ENCODE peak calls at places on chromosome 1, in nine cellular contexts. R is GM23338, G is neural progenitor cell, Z is astrocyte, P is HCT116, N is H9, W is fibroblast of lung, K is mammary epithelial cell, J is hepatocyte. S is an unnamed sample.

GRCh38 chr1:223706077-223706988 is 6.0 kb upstream of the CAPN2 start:
- DNase-seq in G (no peak), P (no peak), N (no peak), W (peak; percentile 98), R (no peak), J (peak; percentile 91), K (peak; percentile 60), Z (peak; percentile 84), S (peak; percentile 92)

GRCh38 chr1:43705334-43705733 is 2.0 kb upstream of the ST3GAL3 start:
- DNase-seq in N (no peak), P (no peak), K (no peak), J (no peak), G (no peak), R (no peak), W (no peak), Z (no peak), S (no peak)

GRCh38 chr1:41109316-41110263 is 88.1 kb upstream of the SLFNL1 start:
- DNase-seq in W (peak; percentile 96), K (peak; percentile 86), R (peak; percentile 24), N (no peak), Z (peak; percentile 96), P (peak; percentile 75), J (peak; percentile 77), G (no peak), S (peak; percentile 66)

GRCh38 chr1:110150330-110151174 is at the start of gene SLC6A17:
- DNase-seq in J (peak; percentile 52), P (peak; percentile 65), Z (peak; percentile 35), G (peak; percentile 75), K (peak; percentile 68), W (peak; percentile 17), N (peak; percentile 61), R (peak; percentile 75), S (peak; percentile 51)

GRCh38 chr1:211739671-211740411 is 64.4 kb upstream of the NEK2 start:
- DNase-seq in P (no peak), W (no peak), G (no peak), R (no peak), J (no peak), N (no peak), Z (no peak), K (no peak), S (no peak)

GRCh38 chr1:235649722-235650163 is at the start of gene GNG4:
- DNase-seq in P (no peak), K (no peak), Z (no peak), N (peak; percentile 73), W (no peak), G (peak; percentile 80), R (peak; percentile 75), J (peak; percentile 72), S (peak; percentile 31)

GRCh38 chr1:205523891-205524793 is 19.7 kb downstream of the CDK18 start:
- DNase-seq in R (peak; percentile 91), G (peak; percentile 87), J (peak; percentile 80), Z (no peak), W (peak; percentile 68), N (peak; percentile 77), P (peak; percentile 46), K (peak; percentile 52), S (peak; percentile 61)

GRCh38 chr1:226676381-226676780 is 62.7 kb downstream of the ITPKB start:
- DNase-seq in N (no peak), P (no peak), J (no peak), Z (no peak), K (no peak), R (no peak), W (no peak), G (no peak), S (no peak)

DNA sequence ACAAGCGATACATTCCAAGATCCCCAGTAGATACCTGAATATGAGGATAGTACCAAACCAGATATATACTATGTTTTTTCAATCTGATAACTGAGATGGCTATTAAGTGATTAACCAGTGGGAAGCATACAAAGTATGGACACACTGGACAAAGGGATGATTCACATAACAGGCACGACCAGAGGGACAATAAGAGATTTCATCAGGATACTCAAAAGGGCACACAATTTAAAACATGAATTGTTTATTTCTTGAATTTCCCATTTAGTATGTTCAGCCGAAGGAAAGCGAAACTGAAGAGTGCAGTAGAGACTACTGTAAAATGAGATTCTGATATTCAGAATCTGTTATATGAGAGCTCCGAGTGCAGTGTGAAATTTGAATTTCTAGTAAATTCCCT is 10.6 kb downstream of the ZZZ3 start:
- DNase-seq in R (no peak), G (no peak), K (peak; percentile 21), N (no peak), Z (peak; percentile 44), W (peak; percentile 28), J (no peak), P (no peak), S (no peak)
- H4K20me1 ChIP-seq in R (peaks cover 41% of the 10 kb centered on the region), G (peaks cover 96% of the 10 kb centered on the region), K (peaks cover 1% of the 10 kb centered on the region), N (no peaks in the 10 kb centered on the region), Z (peaks cover 80% of the 10 kb centered on the region), W (no peaks in the 10 kb centered on the region), J (peaks cover 70% of the 10 kb centered on the region), P (peaks cover 42% of the 10 kb centered on the region), S (peaks cover 100% of the 10 kb centered on the region)

DNA sequence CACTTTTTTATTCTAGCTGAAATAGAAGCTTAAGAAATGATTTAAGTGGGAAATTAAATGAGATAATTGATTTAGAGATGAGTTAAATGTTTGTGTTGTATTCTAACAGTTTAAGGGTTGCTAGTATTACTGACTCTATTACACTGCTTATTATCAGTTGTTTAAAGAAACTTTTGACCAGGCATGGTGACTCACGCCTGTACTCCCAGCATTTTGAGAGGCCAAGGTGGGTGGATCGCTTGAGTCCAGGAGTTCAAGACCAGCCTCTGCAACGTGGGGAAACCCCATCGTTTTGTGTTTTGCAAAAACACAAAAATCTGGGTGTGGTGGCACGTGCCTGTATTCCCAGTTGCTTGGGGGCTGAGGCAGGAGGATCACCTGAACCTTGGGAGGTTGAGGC is 14.2 kb downstream of the CLIC4 start:
- DNase-seq in W (no peak), R (no peak), G (no peak), J (no peak), Z (no peak), K (no peak), P (no peak), N (no peak), S (no peak)
- H3K4me1 ChIP-seq in W (peaks cover 2% of the 10 kb centered on the region), R (peaks cover 17% of the 10 kb centered on the region), G (peaks cover 6% of the 10 kb centered on the region), J (peaks cover under 1% of the 10 kb centered on the region), Z (peaks cover 10% of the 10 kb centered on the region), K (peaks cover 19% of the 10 kb centered on the region), P (no peaks in the 10 kb centered on the region), N (no peaks in the 10 kb centered on the region), S (no peaks in the 10 kb centered on the region)

GRCh38 chr1:193524616-193525015 is 338.2 kb upstream of the B3GALT2 start:
- DNase-seq in K (no peak), R (no peak), P (no peak), W (no peak), J (no peak), G (no peak), Z (no peak), N (no peak), S (no peak)
- H3K27ac ChIP-seq in K (no peak overlapping the region), R (no peak overlapping the region), P (no peak overlapping the region), W (no peak overlapping the region), J (no peak overlapping the region), G (no peak overlapping the region), Z (no peak overlapping the region), N (no peak overlapping the region), S (no peak overlapping the region)

GRCh38 chr1:8871965-8872399 is 6.5 kb downstream of the ENO1 start:
- DNase-seq in P (no peak), G (no peak), Z (peak; percentile 43), K (no peak), W (peak; percentile 38), R (no peak), N (no peak), J (no peak), S (no peak)
- H4K20me1 ChIP-seq in P (peaks cover 82% of the 10 kb centered on the region), G (peaks cover 100% of the 10 kb centered on the region), Z (peaks cover 96% of the 10 kb centered on the region), K (peaks cover 30% of the 10 kb centered on the region), W (no peaks in the 10 kb centered on the region), R (peaks cover 75% of the 10 kb centered on the region), N (no peaks in the 10 kb centered on the region), J (peaks cover 71% of the 10 kb centered on the region), S (peaks cover 93% of the 10 kb centered on the region)

S was measured in PC-9.